ENCODE peak calls at places on chromosomes 1 and 21, in five cellular contexts. One of them, this sample, is unnamed.

GRCh38 chr1:226654508-226655124 is 84.5 kb downstream of the ITPKB start:
- DNase-seq in HCT116: no peak
- DNase-seq in A549: no peak
- DNase-seq in GM23248: no peak
- DNase-seq in astrocyte: no peak
- DNase-seq in this sample: no peak

GRCh38 chr21:31665397-31665796 is 5.9 kb downstream of the SOD1 start:
- DNase-seq in HCT116: no peak
- DNase-seq in A549: peak
- DNase-seq in GM23248: peak
- DNase-seq in astrocyte: no peak
- DNase-seq in this sample: no peak

GRCh38 chr1:62285440-62285839 is 33.8 kb downstream of the KANK4 start:
- DNase-seq in HCT116: no peak
- DNase-seq in A549: no peak
- DNase-seq in GM23248: no peak
- DNase-seq in astrocyte: no peak
- DNase-seq in this sample: peak

GRCh38 chr1:204421441-204421840 is 9.8 kb upstream of the PPP1R15B start:
- DNase-seq in HCT116: no peak
- DNase-seq in A549: no peak
- DNase-seq in GM23248: no peak
- DNase-seq in astrocyte: no peak
- DNase-seq in this sample: no peak

GRCh38 chr1:1753607-1754005 is 24.7 kb downstream of the NADK start:
- DNase-seq in HCT116: no peak
- DNase-seq in A549: no peak
- DNase-seq in GM23248: no peak
- DNase-seq in astrocyte: no peak
- DNase-seq in this sample: no peak

GRCh38 chr1:26771643-26772321 is 16.0 kb upstream of the PIGV start:
- DNase-seq in HCT116: peak
- DNase-seq in A549: peak
- DNase-seq in GM23248: peak
- DNase-seq in astrocyte: peak
- DNase-seq in this sample: peak

GRCh38 chr1:167627865-167628641 is 2.0 kb upstream of the RCSD1 start:
- DNase-seq in HCT116: no peak
- DNase-seq in A549: no peak
- DNase-seq in GM23248: no peak
- DNase-seq in astrocyte: no peak
- DNase-seq in this sample: peak

GRCh38 chr1:60102691-60103090 is 29.1 kb upstream of the C1orf87 start:
- DNase-seq in HCT116: no peak
- DNase-seq in A549: no peak
- DNase-seq in GM23248: no peak
- DNase-seq in astrocyte: no peak
- DNase-seq in this sample: no peak

GRCh38 chr1:4068076-4068475 is 168.0 kb upstream of the C1orf174 start:
- DNase-seq in HCT116: no peak
- DNase-seq in A549: no peak
- DNase-seq in GM23248: no peak
- DNase-seq in astrocyte: no peak
- DNase-seq in this sample: no peak

GRCh38 chr1:45116340-45116739 is 90.1 kb downstream of the ZSWIM5 start:
- DNase-seq in HCT116: no peak
- DNase-seq in A549: no peak
- DNase-seq in GM23248: no peak
- DNase-seq in astrocyte: no peak
- DNase-seq in this sample: no peak

GRCh38 chr1:201461193-201461657 is 7.8 kb downstream of the PHLDA3 start:
- DNase-seq in HCT116: peak
- DNase-seq in A549: peak
- DNase-seq in GM23248: peak
- DNase-seq in astrocyte: peak
- DNase-seq in this sample: peak

GRCh38 chr1:234969630-234970370 is 158.8 kb downstream of the TOMM20 start:
- DNase-seq in HCT116: no peak
- DNase-seq in A549: no peak
- DNase-seq in GM23248: peak
- DNase-seq in astrocyte: no peak
- DNase-seq in this sample: peak

GRCh38 chr21:26972131-26972707 is 5.3 kb upstream of the ADAMTS5 start:
- DNase-seq in HCT116: no peak
- DNase-seq in A549: no peak
- DNase-seq in GM23248: no peak
- DNase-seq in astrocyte: no peak
- DNase-seq in this sample: no peak

GRCh38 chr1:227242811-227243682 is 75.2 kb downstream of the CDC42BPA start:
- DNase-seq in HCT116: no peak
- DNase-seq in A549: no peak
- DNase-seq in GM23248: no peak
- DNase-seq in astrocyte: no peak
- DNase-seq in this sample: peak

GRCh38 chr1:27536767-27537166 is 46.8 kb upstream of the WASF2 start:
- DNase-seq in HCT116: no peak
- DNase-seq in A549: peak
- DNase-seq in GM23248: peak
- DNase-seq in astrocyte: peak
- DNase-seq in this sample: no peak

GRCh38 chr1:117609471-117609911 is 3.6 kb downstream of the TENT5C start:
- DNase-seq in HCT116: no peak
- DNase-seq in A549: no peak
- DNase-seq in GM23248: no peak
- DNase-seq in astrocyte: no peak
- DNase-seq in this sample: no peak

GRCh38 chr1:109248797-109249629 is at the start of gene CELSR2:
- DNase-seq in HCT116: peak
- DNase-seq in A549: peak
- DNase-seq in GM23248: peak
- DNase-seq in astrocyte: no peak
- DNase-seq in this sample: peak

GRCh38 chr1:182087951-182088350 is 26.4 kb upstream of the ZNF648 start:
- DNase-seq in HCT116: no peak
- DNase-seq in A549: no peak
- DNase-seq in GM23248: no peak
- DNase-seq in astrocyte: no peak
- DNase-seq in this sample: peak

GRCh38 chr1:204888294-204888693 is 17.6 kb downstream of the NFASC start:
- DNase-seq in HCT116: no peak
- DNase-seq in A549: no peak
- DNase-seq in GM23248: peak
- DNase-seq in astrocyte: peak
- DNase-seq in this sample: no peak

GRCh38 chr1:67431156-67431765 is 1.1 kb upstream of the SERBP1 start:
- DNase-seq in HCT116: no peak
- DNase-seq in A549: no peak
- DNase-seq in GM23248: no peak
- DNase-seq in astrocyte: no peak
- DNase-seq in this sample: no peak

GRCh38 chr1:8122477-8123407 is 96.6 kb upstream of the ERRFI1 start:
- DNase-seq in HCT116: no peak
- DNase-seq in A549: no peak
- DNase-seq in GM23248: no peak
- DNase-seq in astrocyte: peak
- DNase-seq in this sample: peak

GRCh38 chr1:16342331-16343062 is 9.8 kb downstream of the FBXO42 start:
- DNase-seq in HCT116: no peak
- DNase-seq in A549: no peak
- DNase-seq in GM23248: no peak
- DNase-seq in astrocyte: no peak
- DNase-seq in this sample: no peak

GRCh38 chr1:8342325-8342724 is 24.4 kb downstream of the SLC45A1 start:
- DNase-seq in HCT116: no peak
- DNase-seq in A549: no peak
- DNase-seq in GM23248: no peak
- DNase-seq in astrocyte: peak
- DNase-seq in this sample: no peak

GRCh38 chr1:199218065-199218464 is 579.2 kb downstream of the PTPRC start:
- DNase-seq in HCT116: no peak
- DNase-seq in A549: no peak
- DNase-seq in GM23248: no peak
- DNase-seq in astrocyte: no peak
- DNase-seq in this sample: no peak

GRCh38 chr1:11281518-11282331 is 8.7 kb downstream of the UBIAD1 start:
- DNase-seq in HCT116: no peak
- DNase-seq in A549: no peak
- DNase-seq in GM23248: peak
- DNase-seq in astrocyte: peak
- DNase-seq in this sample: peak

GRCh38 chr1:31843506-31843905 is 27.7 kb upstream of the SPOCD1 start:
- DNase-seq in HCT116: peak
- DNase-seq in A549: no peak
- DNase-seq in GM23248: peak
- DNase-seq in astrocyte: peak
- DNase-seq in this sample: peak

DNA sequence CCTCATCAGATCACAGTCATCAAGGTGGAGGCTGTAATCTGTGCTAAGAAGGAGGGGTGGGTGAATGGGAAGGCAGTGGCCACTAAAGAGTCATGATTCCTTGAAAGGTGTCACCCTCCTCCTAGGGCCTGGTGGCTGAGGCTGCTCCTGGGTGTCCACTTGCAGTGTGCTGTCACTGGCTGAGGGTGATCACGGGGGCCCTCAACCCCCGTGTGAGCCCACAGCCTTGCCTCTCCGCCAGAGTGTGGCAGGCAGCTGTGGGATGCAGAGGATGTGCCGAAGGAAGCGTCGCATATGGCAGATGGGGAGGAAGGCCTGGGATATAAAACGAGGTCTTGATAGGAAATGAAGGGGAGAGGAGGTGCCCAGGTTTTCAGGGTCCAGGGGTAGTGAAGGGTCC is 476.5 kb downstream of the PTPRU start:
- DNase-seq in HCT116: no peak
- DNase-seq in A549: no peak
- DNase-seq in GM23248: no peak
- DNase-seq in astrocyte: no peak
- DNase-seq in this sample: no peak
- H3K4me2 ChIP-seq in HCT116: no peak
- H3K4me2 ChIP-seq in A549: no peak
- H3K4me2 ChIP-seq in GM23248: no peak
- H3K4me2 ChIP-seq in astrocyte: peak
- H3K4me2 ChIP-seq in this sample: peak

DNA sequence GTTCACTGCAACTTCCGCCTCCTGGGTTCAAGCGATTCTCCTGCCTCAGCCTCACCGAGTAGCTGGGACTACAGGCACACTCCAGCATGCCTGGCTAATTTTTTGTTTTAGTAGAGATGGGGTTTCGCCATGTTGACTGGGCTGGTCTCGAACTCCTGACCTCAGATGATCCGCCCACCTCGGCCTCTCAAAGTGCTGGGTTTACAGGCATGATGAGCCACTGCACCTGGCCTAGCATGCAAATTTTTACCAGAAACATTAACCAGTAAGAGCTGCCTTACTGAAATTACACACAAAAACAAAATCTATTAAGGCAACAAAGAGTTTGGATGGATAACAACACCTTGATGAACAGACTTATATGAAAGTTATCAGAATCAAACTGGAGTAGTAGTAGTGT is 12.1 kb downstream of the ZZZ3 start:
- DNase-seq in HCT116: no peak
- DNase-seq in A549: no peak
- DNase-seq in GM23248: no peak
- DNase-seq in astrocyte: no peak
- DNase-seq in this sample: no peak
- H3K4me2 ChIP-seq in HCT116: no peak
- H3K4me2 ChIP-seq in A549: no peak
- H3K4me2 ChIP-seq in GM23248: no peak
- H3K4me2 ChIP-seq in astrocyte: no peak
- H3K4me2 ChIP-seq in this sample: no peak

GRCh38 chr1:61171915-61172485 is 89.6 kb downstream of the NFIA start:
- DNase-seq in HCT116: no peak
- DNase-seq in A549: no peak
- DNase-seq in GM23248: no peak
- DNase-seq in astrocyte: no peak
- DNase-seq in this sample: no peak

GRCh38 chr1:61171346-61171745 is 89.0 kb downstream of the NFIA start:
- DNase-seq in HCT116: no peak
- DNase-seq in A549: no peak
- DNase-seq in GM23248: no peak
- DNase-seq in astrocyte: no peak
- DNase-seq in this sample: no peak

GRCh38 chr1:61174060-61174788 is 91.9 kb downstream of the NFIA start:
- DNase-seq in HCT116: no peak
- DNase-seq in A549: no peak
- DNase-seq in GM23248: no peak
- DNase-seq in astrocyte: no peak
- DNase-seq in this sample: no peak

GRCh38 chr1:61170328-61171238 is 88.2 kb downstream of the NFIA start:
- DNase-seq in HCT116: peak
- DNase-seq in A549: peak
- DNase-seq in GM23248: peak
- DNase-seq in astrocyte: no peak
- DNase-seq in this sample: peak

GRCh38 chr1:61173118-61173517 is 90.8 kb downstream of the NFIA start:
- DNase-seq in HCT116: no peak
- DNase-seq in A549: no peak
- DNase-seq in GM23248: no peak
- DNase-seq in astrocyte: no peak
- DNase-seq in this sample: no peak
- H3K4me2 ChIP-seq in HCT116: no peak
- H3K4me2 ChIP-seq in A549: no peak
- H3K4me2 ChIP-seq in GM23248: no peak
- H3K4me2 ChIP-seq in astrocyte: no peak
- H3K4me2 ChIP-seq in this sample: no peak

GRCh38 chr1:243474906-243475305 is 219.1 kb downstream of the SDCCAG8 start:
- DNase-seq in HCT116: no peak
- DNase-seq in A549: no peak
- DNase-seq in GM23248: no peak
- DNase-seq in astrocyte: no peak
- DNase-seq in this sample: no peak

GRCh38 chr1:243471754-243472725 is 216.2 kb downstream of the SDCCAG8 start:
- DNase-seq in HCT116: no peak
- DNase-seq in A549: no peak
- DNase-seq in GM23248: peak
- DNase-seq in astrocyte: peak
- DNase-seq in this sample: peak

GRCh38 chr1:243473281-243474210 is 217.7 kb downstream of the SDCCAG8 start:
- DNase-seq in HCT116: no peak
- DNase-seq in A549: no peak
- DNase-seq in GM23248: peak
- DNase-seq in astrocyte: peak
- DNase-seq in this sample: no peak

GRCh38 chr1:243475966-243476365 is 220.1 kb downstream of the SDCCAG8 start:
- DNase-seq in HCT116: no peak
- DNase-seq in A549: peak
- DNase-seq in GM23248: no peak
- DNase-seq in astrocyte: peak
- DNase-seq in this sample: peak

DNA sequence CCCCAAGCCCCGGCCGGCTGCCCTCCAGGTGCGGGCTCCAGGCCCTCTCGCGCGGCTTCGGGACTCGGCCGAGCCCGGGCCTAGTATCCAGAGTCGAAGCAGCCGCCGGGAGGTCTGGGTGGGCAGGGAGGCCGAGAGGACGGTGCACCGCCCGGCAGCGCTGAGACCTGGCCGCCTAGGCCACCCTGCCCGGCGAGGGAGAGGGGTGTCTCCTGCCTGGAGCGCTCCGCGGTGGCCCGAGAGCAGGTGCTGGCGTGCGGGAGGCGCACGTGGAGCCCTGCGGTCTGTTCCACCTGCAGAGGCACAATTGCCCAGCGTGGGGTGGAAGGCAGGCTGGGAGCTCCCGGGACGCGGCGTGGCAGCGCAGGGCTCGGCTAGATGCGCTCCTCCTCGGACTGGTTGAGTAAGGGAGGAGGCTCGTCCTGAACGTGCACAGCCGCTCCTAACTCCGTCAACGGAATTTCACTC is 218.6 kb downstream of the SDCCAG8 start:
- DNase-seq in HCT116: no peak
- DNase-seq in A549: no peak
- DNase-seq in GM23248: no peak
- DNase-seq in astrocyte: no peak
- DNase-seq in this sample: no peak
- H3K4me2 ChIP-seq in HCT116: no peak
- H3K4me2 ChIP-seq in A549: no peak
- H3K4me2 ChIP-seq in GM23248: peak
- H3K4me2 ChIP-seq in astrocyte: peak
- H3K4me2 ChIP-seq in this sample: no peak